ENCODE peak calls at places on chromosomes 12 and 14, in seven cellular contexts. H, B, R, Y, L, K and A are unnamed samples.

GRCh38 chr14:24132061-24132685 is 1.7 kb downstream of the FITM1 start:
- DNase-seq in R (peak), K (no peak), B (no peak), L (no peak), Y (peak), H (no peak), A (no peak)

GRCh38 chr12:92908108-92908507 is 21.0 kb downstream of the EEA1 start:
- DNase-seq in L (no peak), K (no peak), B (no peak), R (no peak), Y (no peak), H (no peak), A (no peak)

GRCh38 chr12:98578821-98579220 is 14.7 kb upstream of the SLC25A3 start:
- DNase-seq in R (no peak), L (peak), K (peak), H (no peak), B (no peak), Y (no peak), A (no peak)

GRCh38 chr14:57182760-57183503 is 85.8 kb downstream of the EXOC5 start:
- DNase-seq in B (no peak), H (no peak), K (peak), L (peak), Y (no peak), R (no peak), A (no peak)

GRCh38 chr12:122893208-122894151 is 2.4 kb downstream of the VPS37B start:
- DNase-seq in Y (no peak), H (no peak), K (no peak), R (no peak), L (no peak), B (no peak), A (no peak)

GRCh38 chr12:66708704-66709443 is 30.0 kb upstream of the GRIP1 start:
- DNase-seq in K (peak), H (no peak), Y (no peak), R (no peak), B (no peak), L (no peak), A (no peak)

GRCh38 chr14:69876221-69876847 is 2.9 kb upstream of the SMOC1 start:
- DNase-seq in B (no peak), K (no peak), Y (no peak), R (no peak), L (no peak), H (no peak), A (no peak)

GRCh38 chr12:45989857-45990467 is 412 bp downstream of the SCAF11 start:
- DNase-seq in B (no peak), Y (peak), H (no peak), L (peak), R (peak), K (peak), A (peak)

GRCh38 chr12:43206396-43206795 is 345.6 kb downstream of the ADAMTS20 start:
- DNase-seq in L (no peak), B (no peak), R (no peak), K (peak), Y (no peak), H (no peak), A (no peak)

GRCh38 chr14:35682802-35683201 is 126.3 kb downstream of the RALGAPA1 start:
- DNase-seq in L (no peak), R (no peak), H (no peak), K (peak), Y (no peak), B (no peak), A (no peak)
- TF ChIP-seq CTCF in L (no peak), R (no peak), H (no peak), K (no peak), Y (no peak), B (no peak), A (no peak)

GRCh38 chr12:115403253-115403652 is 719.3 kb upstream of the TBX3 start:
- DNase-seq in B (no peak), Y (no peak), L (no peak), R (no peak), K (no peak), H (no peak), A (no peak)

GRCh38 chr12:115396567-115396966 is 712.6 kb upstream of the TBX3 start:
- DNase-seq in H (no peak), B (no peak), R (no peak), K (no peak), Y (no peak), L (no peak), A (no peak)

GRCh38 chr12:115398311-115398781 is 714.4 kb upstream of the TBX3 start:
- DNase-seq in L (no peak), Y (no peak), H (peak), B (no peak), K (no peak), R (no peak), A (no peak)

GRCh38 chr12:115402443-115403170 is 718.6 kb upstream of the TBX3 start:
- DNase-seq in B (no peak), K (peak), H (no peak), Y (no peak), R (no peak), L (no peak), A (no peak)

DNA sequence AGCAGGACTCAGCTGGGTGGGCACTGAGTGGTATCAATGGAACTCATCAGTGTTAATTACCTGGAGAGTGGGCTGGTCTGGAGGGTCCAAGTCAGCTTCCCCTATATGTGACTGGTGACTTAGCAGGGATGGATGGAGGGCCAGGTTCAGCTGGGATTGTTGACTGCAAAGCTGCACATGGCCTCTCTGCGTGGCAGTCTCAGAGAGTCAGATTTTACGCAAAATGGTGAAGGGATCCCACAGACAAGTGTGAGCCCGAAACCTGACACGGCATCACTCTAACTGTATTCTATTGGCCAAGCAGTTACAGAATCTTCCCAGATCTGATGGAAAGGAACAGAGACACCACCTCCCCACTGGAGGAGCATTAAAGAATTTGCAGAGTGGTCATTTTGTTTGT is 716.0 kb upstream of the TBX3 start:
- DNase-seq in R (no peak), L (no peak), H (no peak), K (no peak), B (no peak), Y (no peak), A (no peak)
- TF ChIP-seq POLR2A in R (no peak), L (no peak), H (no peak), K (no peak), B (no peak), Y (no peak), A (no peak)

GRCh38 chr14:22303589-22304195 is 285.3 kb downstream of the DAD1 start:
- DNase-seq in H (no peak), B (no peak), L (no peak), K (peak), R (no peak), Y (no peak), A (no peak)
- TF ChIP-seq CTCF in H (peak), B (no peak), L (peak), K (peak), R (peak), Y (peak), A (no peak)

DNA sequence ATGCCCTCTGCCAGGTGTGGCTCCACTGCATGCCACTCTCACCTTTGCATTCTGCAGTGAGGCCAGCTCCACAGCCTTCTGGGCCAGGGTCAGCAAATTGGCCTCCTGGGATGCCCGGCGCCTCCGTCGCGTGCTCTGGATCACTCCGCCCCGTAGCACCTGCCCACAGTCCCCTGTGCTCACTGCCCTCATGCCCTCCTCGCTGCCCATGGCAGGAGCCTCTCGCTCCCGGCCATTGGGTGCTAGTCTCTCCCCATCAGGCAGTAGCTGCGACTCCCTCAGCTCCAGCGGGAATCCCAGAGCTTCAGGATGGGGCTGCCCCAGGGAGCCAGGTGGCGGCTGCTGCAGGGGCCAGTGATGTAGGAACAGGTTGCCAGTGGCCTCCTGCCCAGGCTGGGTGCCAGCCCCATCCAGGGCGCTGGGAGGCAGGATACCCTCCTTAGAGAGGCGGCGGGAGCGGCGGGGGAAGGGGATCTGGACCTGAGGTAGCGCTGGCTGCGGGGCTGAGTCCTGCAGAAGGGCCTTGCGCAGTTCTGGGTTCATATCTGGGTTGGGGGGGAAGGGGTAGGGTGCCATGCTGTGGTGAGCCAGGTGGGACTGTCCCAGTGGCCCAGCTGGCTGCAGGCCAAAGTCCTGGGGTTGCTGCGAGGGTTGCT is 24.5 kb upstream of the PNMA1 start:
- DNase-seq in L (no peak), Y (peak), H (no peak), B (no peak), K (no peak), R (peak), A (no peak)
- TF ChIP-seq POLR2A in L (no peak), Y (no peak), H (no peak), B (no peak), K (no peak), R (no peak), A (no peak)